ENCODE peak calls at places on chromosomes 1 and 21, in ten cellular contexts. One of them, this sample, is unnamed.
A peak's percentile ranks its signal among the peaks of the same experiment; 100 is the strongest.

GRCh38 chr1:204340137-204340536 is 19.6 kb downstream of the PLEKHA6 start:
- DNase-seq in EH: no peak
- DNase-seq in lower leg skin: no peak
- DNase-seq in RCC 7860: no peak
- DNase-seq in T-cell: no peak
- DNase-seq in RWPE1: no peak
- DNase-seq in activated CD4-positive, alpha-beta T cell treated with anti-CD3 and anti-CD28 coated beads, Interleukin-2, amount 50 U/mL, for 4 hours: no peak
- DNase-seq in NCI-H2029: peak; percentile 77
- DNase-seq in stimulated activated CD4-positive, alpha-beta T cell treated with anti-CD3 and anti-CD28 coated beads, Interleukin-4, amount 100 ng/mL, for 4 hours: no peak
- DNase-seq in mucosa of descending colon: no peak
- DNase-seq in this sample: no peak

GRCh38 chr1:62908168-62908567 is 124.2 kb downstream of the ATG4C start:
- DNase-seq in stimulated activated CD4-positive, alpha-beta T cell treated with anti-CD3 and anti-CD28 coated beads, Interleukin-4, amount 100 ng/mL, for 4 hours: no peak
- DNase-seq in T-cell: no peak
- DNase-seq in lower leg skin: no peak
- DNase-seq in EH: no peak
- DNase-seq in mucosa of descending colon: no peak
- DNase-seq in activated CD4-positive, alpha-beta T cell treated with anti-CD3 and anti-CD28 coated beads, Interleukin-2, amount 50 U/mL, for 4 hours: no peak
- DNase-seq in RCC 7860: no peak
- DNase-seq in NCI-H2029: no peak
- DNase-seq in RWPE1: no peak
- DNase-seq in this sample: no peak

GRCh38 chr1:145707183-145707867 is at the start of gene PDZK1:
- DNase-seq in EH: no peak
- DNase-seq in T-cell: no peak
- DNase-seq in activated CD4-positive, alpha-beta T cell treated with anti-CD3 and anti-CD28 coated beads, Interleukin-2, amount 50 U/mL, for 4 hours: no peak
- DNase-seq in mucosa of descending colon: no peak
- DNase-seq in RCC 7860: peak; percentile 51
- DNase-seq in RWPE1: no peak
- DNase-seq in stimulated activated CD4-positive, alpha-beta T cell treated with anti-CD3 and anti-CD28 coated beads, Interleukin-4, amount 100 ng/mL, for 4 hours: no peak
- DNase-seq in lower leg skin: peak; percentile 63
- DNase-seq in NCI-H2029: no peak
- DNase-seq in this sample: no peak

GRCh38 chr1:155277896-155278688 is 829 bp downstream of the HCN3 start:
- DNase-seq in RCC 7860: peak; percentile 7
- DNase-seq in NCI-H2029: peak; percentile 59
- DNase-seq in RWPE1: peak; percentile 58
- DNase-seq in T-cell: peak; percentile 75
- DNase-seq in mucosa of descending colon: peak; percentile 82
- DNase-seq in stimulated activated CD4-positive, alpha-beta T cell treated with anti-CD3 and anti-CD28 coated beads, Interleukin-4, amount 100 ng/mL, for 4 hours: peak; percentile 68
- DNase-seq in activated CD4-positive, alpha-beta T cell treated with anti-CD3 and anti-CD28 coated beads, Interleukin-2, amount 50 U/mL, for 4 hours: peak; percentile 71
- DNase-seq in EH: peak; percentile 45
- DNase-seq in lower leg skin: peak; percentile 92
- DNase-seq in this sample: no peak

GRCh38 chr1:22284906-22285544 is 142.1 kb upstream of the WNT4 start:
- DNase-seq in mucosa of descending colon: no peak
- DNase-seq in stimulated activated CD4-positive, alpha-beta T cell treated with anti-CD3 and anti-CD28 coated beads, Interleukin-4, amount 100 ng/mL, for 4 hours: no peak
- DNase-seq in T-cell: no peak
- DNase-seq in RWPE1: no peak
- DNase-seq in lower leg skin: peak; percentile 57
- DNase-seq in activated CD4-positive, alpha-beta T cell treated with anti-CD3 and anti-CD28 coated beads, Interleukin-2, amount 50 U/mL, for 4 hours: no peak
- DNase-seq in RCC 7860: no peak
- DNase-seq in EH: no peak
- DNase-seq in NCI-H2029: no peak
- DNase-seq in this sample: no peak

GRCh38 chr1:148264374-148265276 is 112.5 kb upstream of the NBPF11 start:
- DNase-seq in T-cell: no peak
- DNase-seq in RCC 7860: no peak
- DNase-seq in lower leg skin: no peak
- DNase-seq in EH: peak; percentile 35
- DNase-seq in NCI-H2029: no peak
- DNase-seq in activated CD4-positive, alpha-beta T cell treated with anti-CD3 and anti-CD28 coated beads, Interleukin-2, amount 50 U/mL, for 4 hours: no peak
- DNase-seq in stimulated activated CD4-positive, alpha-beta T cell treated with anti-CD3 and anti-CD28 coated beads, Interleukin-4, amount 100 ng/mL, for 4 hours: peak; percentile 5
- DNase-seq in RWPE1: peak; percentile 6
- DNase-seq in mucosa of descending colon: no peak
- DNase-seq in this sample: no peak

GRCh38 chr1:205537386-205538018 is 33.0 kb downstream of the CDK18 start:
- DNase-seq in activated CD4-positive, alpha-beta T cell treated with anti-CD3 and anti-CD28 coated beads, Interleukin-2, amount 50 U/mL, for 4 hours: no peak
- DNase-seq in RCC 7860: no peak
- DNase-seq in EH: peak; percentile 77
- DNase-seq in T-cell: no peak
- DNase-seq in stimulated activated CD4-positive, alpha-beta T cell treated with anti-CD3 and anti-CD28 coated beads, Interleukin-4, amount 100 ng/mL, for 4 hours: no peak
- DNase-seq in RWPE1: no peak
- DNase-seq in NCI-H2029: no peak
- DNase-seq in mucosa of descending colon: no peak
- DNase-seq in lower leg skin: peak; percentile 31
- DNase-seq in this sample: no peak

GRCh38 chr1:186303911-186304310 is 71.1 kb downstream of the TPR start:
- DNase-seq in NCI-H2029: no peak
- DNase-seq in T-cell: peak; percentile 23
- DNase-seq in mucosa of descending colon: no peak
- DNase-seq in activated CD4-positive, alpha-beta T cell treated with anti-CD3 and anti-CD28 coated beads, Interleukin-2, amount 50 U/mL, for 4 hours: no peak
- DNase-seq in EH: no peak
- DNase-seq in RWPE1: no peak
- DNase-seq in RCC 7860: no peak
- DNase-seq in stimulated activated CD4-positive, alpha-beta T cell treated with anti-CD3 and anti-CD28 coated beads, Interleukin-4, amount 100 ng/mL, for 4 hours: no peak
- DNase-seq in lower leg skin: no peak
- DNase-seq in this sample: no peak

GRCh38 chr1:226637147-226637935 is 88.8 kb downstream of the STUM start:
- DNase-seq in T-cell: no peak
- DNase-seq in stimulated activated CD4-positive, alpha-beta T cell treated with anti-CD3 and anti-CD28 coated beads, Interleukin-4, amount 100 ng/mL, for 4 hours: no peak
- DNase-seq in NCI-H2029: no peak
- DNase-seq in lower leg skin: peak; percentile 91
- DNase-seq in RWPE1: no peak
- DNase-seq in activated CD4-positive, alpha-beta T cell treated with anti-CD3 and anti-CD28 coated beads, Interleukin-2, amount 50 U/mL, for 4 hours: no peak
- DNase-seq in EH: peak; percentile 24
- DNase-seq in mucosa of descending colon: peak; percentile 41
- DNase-seq in RCC 7860: no peak
- DNase-seq in this sample: no peak

GRCh38 chr1:234613128-234613875 is 3.3 kb upstream of the IRF2BP2 start:
- DNase-seq in NCI-H2029: peak; percentile 61
- DNase-seq in mucosa of descending colon: no peak
- DNase-seq in activated CD4-positive, alpha-beta T cell treated with anti-CD3 and anti-CD28 coated beads, Interleukin-2, amount 50 U/mL, for 4 hours: no peak
- DNase-seq in lower leg skin: peak; percentile 81
- DNase-seq in RWPE1: no peak
- DNase-seq in T-cell: no peak
- DNase-seq in RCC 7860: peak; percentile 57
- DNase-seq in stimulated activated CD4-positive, alpha-beta T cell treated with anti-CD3 and anti-CD28 coated beads, Interleukin-4, amount 100 ng/mL, for 4 hours: no peak
- DNase-seq in EH: peak; percentile 82
- DNase-seq in this sample: no peak

GRCh38 chr1:248793592-248793991 is 32.1 kb downstream of the SH3BP5L start:
- DNase-seq in lower leg skin: no peak
- DNase-seq in stimulated activated CD4-positive, alpha-beta T cell treated with anti-CD3 and anti-CD28 coated beads, Interleukin-4, amount 100 ng/mL, for 4 hours: no peak
- DNase-seq in mucosa of descending colon: no peak
- DNase-seq in activated CD4-positive, alpha-beta T cell treated with anti-CD3 and anti-CD28 coated beads, Interleukin-2, amount 50 U/mL, for 4 hours: no peak
- DNase-seq in EH: no peak
- DNase-seq in NCI-H2029: no peak
- DNase-seq in T-cell: no peak
- DNase-seq in RCC 7860: no peak
- DNase-seq in RWPE1: no peak
- DNase-seq in this sample: no peak

GRCh38 chr1:201530741-201531521 is 8.0 kb upstream of the NAV1 start:
- DNase-seq in T-cell: no peak
- DNase-seq in EH: peak; percentile 90
- DNase-seq in mucosa of descending colon: peak; percentile 75
- DNase-seq in RCC 7860: peak; percentile 61
- DNase-seq in lower leg skin: peak; percentile 97
- DNase-seq in NCI-H2029: peak; percentile 60
- DNase-seq in RWPE1: peak; percentile 78
- DNase-seq in stimulated activated CD4-positive, alpha-beta T cell treated with anti-CD3 and anti-CD28 coated beads, Interleukin-4, amount 100 ng/mL, for 4 hours: peak; percentile 20
- DNase-seq in activated CD4-positive, alpha-beta T cell treated with anti-CD3 and anti-CD28 coated beads, Interleukin-2, amount 50 U/mL, for 4 hours: no peak
- DNase-seq in this sample: no peak

GRCh38 chr1:228885845-228886244 is 150.6 kb downstream of the RHOU start:
- DNase-seq in RCC 7860: no peak
- DNase-seq in stimulated activated CD4-positive, alpha-beta T cell treated with anti-CD3 and anti-CD28 coated beads, Interleukin-4, amount 100 ng/mL, for 4 hours: no peak
- DNase-seq in lower leg skin: no peak
- DNase-seq in NCI-H2029: no peak
- DNase-seq in RWPE1: no peak
- DNase-seq in T-cell: no peak
- DNase-seq in EH: no peak
- DNase-seq in activated CD4-positive, alpha-beta T cell treated with anti-CD3 and anti-CD28 coated beads, Interleukin-2, amount 50 U/mL, for 4 hours: no peak
- DNase-seq in mucosa of descending colon: no peak
- DNase-seq in this sample: no peak

GRCh38 chr1:236753964-236754363 is 41.1 kb upstream of the MTR start:
- DNase-seq in lower leg skin: no peak
- DNase-seq in RWPE1: no peak
- DNase-seq in EH: no peak
- DNase-seq in T-cell: no peak
- DNase-seq in mucosa of descending colon: no peak
- DNase-seq in stimulated activated CD4-positive, alpha-beta T cell treated with anti-CD3 and anti-CD28 coated beads, Interleukin-4, amount 100 ng/mL, for 4 hours: no peak
- DNase-seq in NCI-H2029: no peak
- DNase-seq in activated CD4-positive, alpha-beta T cell treated with anti-CD3 and anti-CD28 coated beads, Interleukin-2, amount 50 U/mL, for 4 hours: no peak
- DNase-seq in RCC 7860: no peak
- DNase-seq in this sample: no peak

GRCh38 chr1:21663251-21663950 is 5.8 kb downstream of the RAP1GAP start:
- DNase-seq in T-cell: no peak
- DNase-seq in RWPE1: no peak
- DNase-seq in RCC 7860: no peak
- DNase-seq in EH: no peak
- DNase-seq in stimulated activated CD4-positive, alpha-beta T cell treated with anti-CD3 and anti-CD28 coated beads, Interleukin-4, amount 100 ng/mL, for 4 hours: no peak
- DNase-seq in activated CD4-positive, alpha-beta T cell treated with anti-CD3 and anti-CD28 coated beads, Interleukin-2, amount 50 U/mL, for 4 hours: no peak
- DNase-seq in mucosa of descending colon: no peak
- DNase-seq in NCI-H2029: no peak
- DNase-seq in lower leg skin: peak; percentile 74
- DNase-seq in this sample: no peak

GRCh38 chr1:179921472-179921871 is 33.1 kb upstream of the CEP350 start:
- DNase-seq in EH: no peak
- DNase-seq in NCI-H2029: no peak
- DNase-seq in activated CD4-positive, alpha-beta T cell treated with anti-CD3 and anti-CD28 coated beads, Interleukin-2, amount 50 U/mL, for 4 hours: no peak
- DNase-seq in mucosa of descending colon: no peak
- DNase-seq in T-cell: no peak
- DNase-seq in stimulated activated CD4-positive, alpha-beta T cell treated with anti-CD3 and anti-CD28 coated beads, Interleukin-4, amount 100 ng/mL, for 4 hours: no peak
- DNase-seq in RWPE1: no peak
- DNase-seq in RCC 7860: no peak
- DNase-seq in lower leg skin: no peak
- DNase-seq in this sample: no peak

GRCh38 chr1:224929335-224930237 is at the start of gene DNAH14:
- DNase-seq in lower leg skin: peak; percentile 88
- DNase-seq in RCC 7860: peak; percentile 79
- DNase-seq in RWPE1: peak; percentile 64
- DNase-seq in T-cell: no peak
- DNase-seq in activated CD4-positive, alpha-beta T cell treated with anti-CD3 and anti-CD28 coated beads, Interleukin-2, amount 50 U/mL, for 4 hours: no peak
- DNase-seq in EH: peak; percentile 62
- DNase-seq in NCI-H2029: peak; percentile 84
- DNase-seq in mucosa of descending colon: peak; percentile 87
- DNase-seq in stimulated activated CD4-positive, alpha-beta T cell treated with anti-CD3 and anti-CD28 coated beads, Interleukin-4, amount 100 ng/mL, for 4 hours: no peak
- DNase-seq in this sample: no peak

GRCh38 chr21:37917612-37918011 is 1.4 kb upstream of the KCNJ6 start:
- DNase-seq in T-cell: no peak
- DNase-seq in mucosa of descending colon: no peak
- DNase-seq in NCI-H2029: no peak
- DNase-seq in RCC 7860: peak; percentile 45
- DNase-seq in EH: peak; percentile 57
- DNase-seq in lower leg skin: no peak
- DNase-seq in stimulated activated CD4-positive, alpha-beta T cell treated with anti-CD3 and anti-CD28 coated beads, Interleukin-4, amount 100 ng/mL, for 4 hours: no peak
- DNase-seq in RWPE1: peak; percentile 40
- DNase-seq in activated CD4-positive, alpha-beta T cell treated with anti-CD3 and anti-CD28 coated beads, Interleukin-2, amount 50 U/mL, for 4 hours: no peak
- DNase-seq in this sample: no peak

GRCh38 chr1:150182233-150182632 is 32.5 kb downstream of the PLEKHO1 start:
- DNase-seq in activated CD4-positive, alpha-beta T cell treated with anti-CD3 and anti-CD28 coated beads, Interleukin-2, amount 50 U/mL, for 4 hours: no peak
- DNase-seq in T-cell: no peak
- DNase-seq in mucosa of descending colon: no peak
- DNase-seq in EH: no peak
- DNase-seq in RCC 7860: no peak
- DNase-seq in RWPE1: no peak
- DNase-seq in lower leg skin: no peak
- DNase-seq in stimulated activated CD4-positive, alpha-beta T cell treated with anti-CD3 and anti-CD28 coated beads, Interleukin-4, amount 100 ng/mL, for 4 hours: no peak
- DNase-seq in NCI-H2029: no peak
- DNase-seq in this sample: no peak

GRCh38 chr21:16205527-16205926 is 475.7 kb downstream of the USP25 start:
- DNase-seq in RCC 7860: no peak
- DNase-seq in RWPE1: no peak
- DNase-seq in NCI-H2029: no peak
- DNase-seq in stimulated activated CD4-positive, alpha-beta T cell treated with anti-CD3 and anti-CD28 coated beads, Interleukin-4, amount 100 ng/mL, for 4 hours: no peak
- DNase-seq in lower leg skin: no peak
- DNase-seq in activated CD4-positive, alpha-beta T cell treated with anti-CD3 and anti-CD28 coated beads, Interleukin-2, amount 50 U/mL, for 4 hours: no peak
- DNase-seq in T-cell: no peak
- DNase-seq in EH: no peak
- DNase-seq in mucosa of descending colon: no peak
- DNase-seq in this sample: no peak

GRCh38 chr1:180586671-180587155 is 27.9 kb downstream of the OVAAL start:
- DNase-seq in lower leg skin: no peak
- DNase-seq in stimulated activated CD4-positive, alpha-beta T cell treated with anti-CD3 and anti-CD28 coated beads, Interleukin-4, amount 100 ng/mL, for 4 hours: no peak
- DNase-seq in mucosa of descending colon: peak; percentile 53
- DNase-seq in activated CD4-positive, alpha-beta T cell treated with anti-CD3 and anti-CD28 coated beads, Interleukin-2, amount 50 U/mL, for 4 hours: no peak
- DNase-seq in T-cell: no peak
- DNase-seq in NCI-H2029: peak; percentile 96
- DNase-seq in EH: peak; percentile 90
- DNase-seq in RWPE1: peak; percentile 74
- DNase-seq in RCC 7860: peak; percentile 67
- DNase-seq in this sample: no peak

GRCh38 chr1:51488372-51489050 is 30.6 kb downstream of the EPS15 start:
- DNase-seq in mucosa of descending colon: no peak
- DNase-seq in T-cell: no peak
- DNase-seq in EH: peak; percentile 14
- DNase-seq in lower leg skin: no peak
- DNase-seq in stimulated activated CD4-positive, alpha-beta T cell treated with anti-CD3 and anti-CD28 coated beads, Interleukin-4, amount 100 ng/mL, for 4 hours: no peak
- DNase-seq in activated CD4-positive, alpha-beta T cell treated with anti-CD3 and anti-CD28 coated beads, Interleukin-2, amount 50 U/mL, for 4 hours: no peak
- DNase-seq in NCI-H2029: no peak
- DNase-seq in RWPE1: no peak
- DNase-seq in RCC 7860: no peak
- DNase-seq in this sample: no peak